ENCODE peak calls at places on chromosomes 3 and 15, in six cellular contexts. G is GM06990, V is fibroblast of mammary gland, W is foreskin keratinocyte, Z is HFFc6, J is A549. O is an unnamed sample.

GRCh38 chr3:104909721-104910120 is 457.0 kb upstream of the ALCAM start:
- DNase-seq in G (no peak), V (peak), W (no peak), Z (no peak), J (no peak), O (no peak)

GRCh38 chr3:9497821-9498565 is 55.6 kb downstream of the LHFPL4 start:
- DNase-seq in G (no peak), V (peak), W (peak), Z (peak), J (no peak), O (no peak)

GRCh38 chr3:112786002-112786590 is 60.6 kb downstream of the CD200R1L start:
- DNase-seq in G (no peak), V (no peak), W (no peak), Z (no peak), J (no peak), O (no peak)

GRCh38 chr3:49257187-49257586 is 19.8 kb downstream of the C3orf62 start:
- DNase-seq in G (no peak), V (no peak), W (no peak), Z (no peak), J (no peak), O (no peak)

GRCh38 chr3:38334656-38335055 is 11.9 kb upstream of the XYLB start:
- DNase-seq in G (no peak), V (peak), W (no peak), Z (peak), J (no peak), O (no peak)

GRCh38 chr15:70526221-70526973 is 237.0 kb downstream of the UACA start:
- DNase-seq in G (no peak), V (peak), W (peak), Z (peak), J (peak), O (peak)

GRCh38 chr15:89088605-89089315 is 504 bp downstream of the ABHD2 start:
- DNase-seq in G (peak), V (no peak), W (no peak), Z (no peak), J (no peak), O (peak)

GRCh38 chr3:181730934-181731333 is 19.2 kb downstream of the SOX2 start:
- DNase-seq in G (no peak), V (no peak), W (no peak), Z (no peak), J (no peak), O (no peak)

GRCh38 chr3:101902041-101902440 is 52.7 kb downstream of the NFKBIZ start:
- DNase-seq in G (peak), V (peak), W (peak), Z (peak), J (peak), O (no peak)

GRCh38 chr3:107752202-107752990 is 229.6 kb downstream of the BBX start:
- DNase-seq in G (no peak), V (peak), W (no peak), Z (peak), J (peak), O (no peak)
- TF ChIP-seq CTCF in G (peak), V (peak), W (peak), Z (peak), J (peak), O (no peak)

GRCh38 chr3:14274999-14275961 is 96.7 kb downstream of the LSM3 start:
- DNase-seq in G (no peak), V (peak), W (no peak), Z (no peak), J (peak), O (no peak)
- TF ChIP-seq CTCF in G (peak), V (peak), W (peak), Z (peak), J (peak), O (peak)

DNA sequence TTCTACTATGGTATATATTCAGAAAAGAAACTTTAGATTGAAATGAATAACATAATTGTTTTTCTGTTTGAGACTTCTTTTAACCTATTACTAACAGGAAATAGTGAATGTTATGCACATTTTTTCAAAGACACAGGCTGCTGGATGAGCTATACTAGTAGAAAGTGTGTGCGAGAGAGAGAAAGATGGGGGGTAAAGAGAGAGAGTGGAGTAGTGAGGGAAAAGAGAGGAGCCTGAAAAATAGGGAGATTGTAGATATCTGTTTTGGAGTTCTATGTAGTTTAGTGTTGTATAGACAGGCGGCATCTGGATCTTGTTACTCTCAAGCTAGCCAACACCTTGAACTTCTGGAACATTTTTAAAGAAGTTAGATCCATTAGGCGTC is 2.4 kb downstream of the RBMS3 start:
- DNase-seq in G (no peak), V (no peak), W (no peak), Z (no peak), J (no peak), O (no peak)
- TF ChIP-seq CTCF in G (no peak), V (no peak), W (no peak), Z (no peak), J (no peak), O (no peak)

GRCh38 chr3:32913790-32914446 is 37.5 kb upstream of the CCR4 start:
- DNase-seq in G (no peak), V (peak), W (peak), Z (peak), J (no peak), O (no peak)
- TF ChIP-seq CTCF in G (no peak), V (no peak), W (peak), Z (peak), J (no peak), O (no peak)

GRCh38 chr3:194964809-194965208 is 279.1 kb downstream of the FAM43A start:
- DNase-seq in G (no peak), V (no peak), W (no peak), Z (no peak), J (no peak), O (no peak)
- TF ChIP-seq CTCF in G (no peak), V (no peak), W (peak), Z (peak), J (no peak), O (no peak)

DNA sequence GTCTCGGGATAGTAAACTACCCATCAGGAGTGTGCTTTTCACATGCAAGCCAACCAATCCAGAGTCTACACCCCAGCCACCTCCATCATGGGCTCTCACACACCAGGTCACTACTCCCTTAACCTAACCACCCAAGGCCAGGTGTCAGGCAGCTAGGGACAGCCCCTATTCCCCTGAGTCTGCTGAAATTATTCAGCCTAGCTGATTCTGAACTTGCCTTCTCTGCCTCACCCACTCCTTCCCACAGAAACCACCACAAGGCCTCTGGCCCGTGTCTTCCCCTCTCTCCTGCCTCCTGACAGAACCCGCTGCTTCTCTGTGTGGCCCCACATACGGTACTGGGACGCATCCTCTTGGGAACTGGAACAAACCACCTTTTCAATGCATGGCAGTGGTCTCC is 82.1 kb downstream of the PCSK6 start:
- DNase-seq in G (peak), V (no peak), W (no peak), Z (no peak), J (no peak), O (no peak)
- TF ChIP-seq CTCF in G (no peak), V (no peak), W (no peak), Z (no peak), J (no peak), O (no peak)

GRCh38 chr3:127831723-127832172 is 9.4 kb upstream of the MGLL start:
- DNase-seq in G (peak), V (peak), W (no peak), Z (no peak), J (peak), O (peak)
- TF ChIP-seq CTCF in G (peak), V (peak), W (peak), Z (peak), J (peak), O (peak)

GRCh38 chr3:14230729-14231128 is 52.1 kb downstream of the LSM3 start:
- DNase-seq in G (no peak), V (no peak), W (no peak), Z (no peak), J (no peak), O (no peak)
- TF ChIP-seq CTCF in G (no peak), V (no peak), W (no peak), Z (no peak), J (no peak), O (no peak)